ENCODE peak calls at places on chromosomes 4 and X, in nine cellular contexts. S is RWPE1, P is AG09319, T is posterior cingulate gyrus, A is EL, V is fibroblast of mammary gland, U is NCI-H2081, J is tibial artery, Z is endothelial cell. H is an unnamed sample.

GRCh38 chrX:107716045-107716684 is 59.4 kb downstream of the TSC22D3 start:
- DNase-seq in P (no peak), U (peak), T (no peak), A (peak), J (peak), Z (peak), V (no peak), S (no peak), H (peak)

GRCh38 chr4:100778431-100778830 is 260.6 kb upstream of the EMCN start:
- DNase-seq in V (no peak), U (no peak), S (no peak), Z (no peak), J (no peak), T (no peak), A (no peak), P (no peak), H (peak)

GRCh38 chrX:53456254-53456653 is 22.1 kb upstream of the HSD17B10 start:
- DNase-seq in S (no peak), P (no peak), U (no peak), V (peak), A (peak), T (no peak), Z (no peak), J (no peak), H (no peak)

GRCh38 chr4:140645196-140645595 is 76.4 kb upstream of the UCP1 start:
- DNase-seq in P (no peak), S (no peak), A (no peak), U (no peak), V (no peak), Z (no peak), T (no peak), J (no peak), H (no peak)

GRCh38 chr4:43089730-43090129 is 197.2 kb downstream of the GRXCR1 start:
- DNase-seq in T (no peak), V (peak), Z (no peak), P (no peak), U (no peak), J (peak), S (peak), A (no peak), H (peak)

GRCh38 chr4:4781936-4782754 is 77.3 kb upstream of the MSX1 start:
- DNase-seq in Z (no peak), P (peak), V (peak), J (no peak), U (no peak), S (no peak), T (no peak), A (peak), H (peak)

GRCh38 chr4:69735119-69735518 is 25.3 kb downstream of the SULT1B1 start:
- DNase-seq in P (no peak), S (no peak), Z (no peak), T (no peak), U (no peak), V (no peak), A (no peak), J (no peak), H (no peak)

GRCh38 chr4:115370012-115370411 is 256.6 kb upstream of the NDST4 start:
- DNase-seq in U (no peak), V (no peak), P (no peak), Z (no peak), S (no peak), J (no peak), A (no peak), T (no peak), H (no peak)

GRCh38 chr4:36326610-36327009 is 45.2 kb downstream of the DTHD1 start:
- DNase-seq in V (no peak), J (no peak), Z (no peak), T (no peak), U (no peak), S (no peak), P (no peak), A (no peak), H (no peak)